ENCODE peak calls at places on chromosomes 12 and 14, in nine cellular contexts. I is RWPE2, O is heart right ventricle, U is lower lobe of right lung, C is GM23248, J is neuronal stem cell, T is hepatocyte, H is gastrocnemius medialis, D is cardiac muscle cell. X is an unnamed sample.

GRCh38 chr12:54689984-54690383 is 41.8 kb upstream of the DCD start:
- DNase-seq in O (no peak), J (no peak), U (no peak), H (no peak), I (no peak), D (peak; percentile 18), C (peak; percentile 9), T (peak; percentile 24), X (no peak)

GRCh38 chr14:21822109-21822508 is 148.5 kb upstream of the OR4E1 start:
- DNase-seq in D (no peak), T (no peak), H (no peak), C (no peak), I (no peak), O (no peak), J (no peak), U (no peak), X (no peak)

GRCh38 chr12:131119936-131120335 is 166.2 kb downstream of the ADGRD1 start:
- DNase-seq in D (no peak), J (no peak), T (no peak), U (no peak), I (no peak), O (no peak), C (no peak), H (no peak), X (no peak)

GRCh38 chr12:56160160-56160763 is 2.1 kb downstream of the MYL6 start:
- DNase-seq in D (no peak), J (no peak), H (no peak), U (no peak), C (peak; percentile 71), T (no peak), I (no peak), O (no peak), X (peak; percentile 73)

GRCh38 chr12:59651230-59651920 is 55.5 kb downstream of the SLC16A7 start:
- DNase-seq in D (no peak), J (no peak), T (peak; percentile 11), I (no peak), U (no peak), O (no peak), H (no peak), C (peak; percentile 47), X (no peak)

GRCh38 chr12:29960113-29960512 is 176.4 kb upstream of the TMTC1 start:
- DNase-seq in D (no peak), O (no peak), I (no peak), H (no peak), J (no peak), U (no peak), T (no peak), C (no peak), X (no peak)

GRCh38 chr12:106369624-106370346 is 12.2 kb downstream of the POLR3B start:
- DNase-seq in O (no peak), J (no peak), I (no peak), H (no peak), C (peak; percentile 93), U (no peak), T (peak; percentile 12), D (no peak), X (no peak)

GRCh38 chr12:32558941-32559340 is 120.2 kb upstream of the DNM1L start:
- DNase-seq in I (no peak), U (no peak), O (no peak), T (no peak), C (peak; percentile 85), D (no peak), J (no peak), H (no peak), X (no peak)

GRCh38 chr12:115233891-115234543 is 550.0 kb upstream of the TBX3 start:
- DNase-seq in I (no peak), O (no peak), D (peak; percentile 42), U (no peak), J (no peak), C (no peak), H (no peak), T (no peak), X (no peak)

GRCh38 chr14:51860836-51861583 is 598 bp downstream of the GNG2 start:
- DNase-seq in T (no peak), O (no peak), U (no peak), D (no peak), I (no peak), C (peak; percentile 78), J (no peak), H (no peak), X (no peak)

GRCh38 chr12:3152013-3152412 is 74.8 kb downstream of the TSPAN9 start:
- DNase-seq in T (no peak), C (peak; percentile 52), I (no peak), D (no peak), U (no peak), O (peak; percentile 46), J (no peak), H (peak; percentile 17), X (no peak)

GRCh38 chr14:26008290-26008689 is 589.5 kb downstream of the NOVA1 start:
- DNase-seq in C (peak; percentile 58), D (peak; percentile 32), T (peak; percentile 8), U (no peak), J (no peak), I (no peak), O (no peak), H (no peak), X (no peak)

GRCh38 chr14:100417466-100417865 is 94.3 kb downstream of the SLC25A47 start:
- DNase-seq in H (peak; percentile 43), J (peak; percentile 67), C (peak; percentile 97), T (peak; percentile 88), I (no peak), U (no peak), O (no peak), D (peak; percentile 64), X (no peak)

GRCh38 chr14:26293909-26294308 is 303.9 kb downstream of the NOVA1 start:
- DNase-seq in D (no peak), U (no peak), O (no peak), I (no peak), T (no peak), C (no peak), H (no peak), J (no peak), X (no peak)

GRCh38 chr12:1929985-1930815 is 11.7 kb upstream of the CACNA2D4 start:
- DNase-seq in C (no peak), J (no peak), U (no peak), D (no peak), O (no peak), I (no peak), T (no peak), H (no peak), X (no peak)

DNA sequence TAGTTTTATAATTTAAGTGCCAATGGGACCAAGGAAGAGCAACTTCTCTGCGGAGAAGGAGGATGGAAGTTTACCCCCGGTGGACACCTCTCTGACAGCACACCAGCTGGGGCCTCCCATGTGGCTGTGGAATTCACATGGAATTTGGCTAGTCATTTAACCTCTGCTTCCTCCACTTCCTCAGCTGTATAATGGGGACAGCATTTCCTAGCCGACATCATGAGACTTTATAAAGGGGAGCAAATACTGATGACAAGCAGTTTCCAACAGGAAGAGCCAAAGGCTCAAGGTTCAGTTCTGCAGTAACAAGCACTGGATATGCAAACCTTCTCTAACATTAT is 7.5 kb downstream of the DUSP6 start:
- DNase-seq in H (no peak), J (no peak), T (no peak), I (no peak), U (no peak), D (no peak), C (no peak), O (no peak), X (no peak)
- H3K4me1 ChIP-seq in H (peaks cover 8% of the 10 kb centered on the region), J (peaks cover 40% of the 10 kb centered on the region), T (no peaks in the 10 kb centered on the region), I (peaks cover 24% of the 10 kb centered on the region), U (peaks cover 52% of the 10 kb centered on the region), D (peaks cover 44% of the 10 kb centered on the region), C (peaks cover 34% of the 10 kb centered on the region), O (peaks cover 26% of the 10 kb centered on the region), X (peaks cover 45% of the 10 kb centered on the region)

GRCh38 chr14:93055651-93056115 is 60.0 kb downstream of the ITPK1 start:
- DNase-seq in U (no peak), I (no peak), J (no peak), T (peak; percentile 52), C (no peak), D (no peak), O (no peak), H (no peak), X (no peak)

GRCh38 chr14:93057586-93058280 is 58.0 kb downstream of the ITPK1 start:
- DNase-seq in I (no peak), C (no peak), U (no peak), O (no peak), H (no peak), T (no peak), J (no peak), D (no peak), X (no peak)

GRCh38 chr14:93056840-93057585 is 58.7 kb downstream of the ITPK1 start:
- DNase-seq in O (no peak), T (no peak), I (peak; percentile 47), C (peak; percentile 50), U (no peak), J (no peak), H (no peak), D (no peak), X (no peak)

GRCh38 chr14:93054876-93055275 is 60.8 kb downstream of the ITPK1 start:
- DNase-seq in J (no peak), I (no peak), H (no peak), D (no peak), C (no peak), T (no peak), U (no peak), O (no peak), X (no peak)

GRCh38 chr14:93056166-93056839 is 59.4 kb downstream of the ITPK1 start:
- DNase-seq in J (no peak), O (no peak), D (no peak), U (no peak), C (peak; percentile 47), H (no peak), I (peak; percentile 28), T (peak; percentile 67), X (no peak)
- H3K27ac ChIP-seq in J (no peak overlapping the region), O (peak overlapping the region; percentile 82), D (no peak overlapping the region), U (no peak overlapping the region), C (no peak overlapping the region), H (no peak overlapping the region), I (no peak overlapping the region), T (peak overlapping the region; percentile 60), X (no peak overlapping the region)

DNA sequence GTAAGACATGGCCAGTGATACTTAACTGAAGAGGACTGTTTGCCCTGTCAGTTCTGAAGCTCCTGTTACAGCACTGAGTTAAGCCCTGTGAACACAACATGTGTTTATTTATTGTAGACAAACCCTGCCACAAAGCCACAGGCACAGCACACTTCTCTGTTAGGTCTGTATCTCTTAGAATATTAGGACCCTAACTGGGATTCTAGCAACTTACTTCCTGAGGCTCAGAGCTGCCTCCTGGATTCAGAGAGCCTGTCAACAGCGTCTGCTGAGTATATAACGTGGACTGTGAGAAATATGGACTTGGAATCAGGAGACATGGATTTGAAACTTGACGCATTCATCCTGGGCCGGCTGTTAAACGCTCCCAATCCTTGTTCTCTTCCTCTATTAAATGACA is 135.0 kb upstream of the HIF1A start:
- DNase-seq in U (no peak), D (peak; percentile 55), T (peak; percentile 50), H (no peak), O (no peak), I (no peak), C (no peak), J (no peak), X (no peak)
- H3K4me1 ChIP-seq in U (peaks cover 45% of the 10 kb centered on the region), D (peaks cover 40% of the 10 kb centered on the region), T (peaks cover 62% of the 10 kb centered on the region), H (peaks cover 37% of the 10 kb centered on the region), O (peaks cover 31% of the 10 kb centered on the region), I (peaks cover 62% of the 10 kb centered on the region), C (peaks cover 68% of the 10 kb centered on the region), J (peaks cover 8% of the 10 kb centered on the region), X (peaks cover 7% of the 10 kb centered on the region)

DNA sequence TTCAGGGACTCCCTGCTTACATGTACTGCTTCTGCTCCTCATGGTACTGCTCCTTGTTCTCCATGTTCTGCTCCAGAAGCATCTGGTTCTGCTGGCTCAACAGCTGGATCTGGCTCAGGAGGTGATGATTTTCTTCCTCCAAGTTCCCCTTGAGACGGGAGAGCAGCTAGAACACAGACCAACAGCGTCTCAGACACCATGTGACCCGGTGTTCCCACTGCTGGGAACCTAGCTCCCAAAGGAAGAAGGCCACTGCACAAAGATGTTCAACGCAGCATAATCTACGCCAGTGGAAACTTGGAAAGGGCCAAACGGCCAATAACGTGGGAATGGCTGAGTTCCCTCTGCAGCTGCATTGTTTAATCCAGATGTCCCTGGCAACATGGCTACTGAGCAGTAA is 49.6 kb upstream of the GPR68 start:
- DNase-seq in O (no peak), C (peak; percentile 28), T (no peak), J (no peak), D (no peak), I (no peak), U (peak; percentile 5), H (peak; percentile 46), X (no peak)
- H3K27ac ChIP-seq in O (peak overlapping the region; percentile 41), C (no peak overlapping the region), T (no peak overlapping the region), J (no peak overlapping the region), D (no peak overlapping the region), I (no peak overlapping the region), U (no peak overlapping the region), H (no peak overlapping the region), X (peak overlapping the region; percentile 16)